ENCODE peak calls at places on chromosomes 12 and 14, in seven cellular contexts. Q is right atrium auricular region, O is IMR-90, M is endothelial cell of umbilical vein, L is esophagus squamous epithelium, B is A549, E is spleen. T is an unnamed sample.

GRCh38 chr12:133081408-133081806 is 684 bp downstream of the ZNF140 start:
- DNase-seq in E (peak; percentile 73), O (no peak), M (no peak), B (no peak), Q (no peak), L (no peak), T (no peak)

GRCh38 chr12:72522411-72522810 is 250.2 kb downstream of the TRHDE start:
- DNase-seq in L (no peak), E (no peak), O (peak; percentile 50), Q (no peak), M (no peak), B (no peak), T (no peak)

GRCh38 chr14:59190372-59190771 is 1.9 kb downstream of the DAAM1 start:
- DNase-seq in M (no peak), L (no peak), Q (no peak), O (no peak), B (peak; percentile 15), E (no peak), T (no peak)

GRCh38 chr14:53151867-53152626 is 1.1 kb downstream of the DDHD1 start:
- DNase-seq in O (peak; percentile 35), B (peak; percentile 89), Q (peak; percentile 75), E (peak; percentile 94), M (peak; percentile 64), L (peak; percentile 10), T (peak; percentile 2)

GRCh38 chr12:48810817-48811453 is 7.4 kb upstream of the CACNB3 start:
- DNase-seq in M (peak; percentile 40), E (no peak), L (no peak), Q (no peak), O (peak; percentile 98), B (no peak), T (peak; percentile 48)

GRCh38 chr12:117127933-117128823 is 29.0 kb upstream of the TESC start:
- DNase-seq in M (no peak), L (no peak), O (no peak), E (no peak), B (no peak), Q (no peak), T (no peak)

GRCh38 chr14:99317231-99318090 is 45.5 kb upstream of the BCL11B start:
- DNase-seq in Q (no peak), B (no peak), L (no peak), E (peak; percentile 41), M (no peak), O (no peak), T (no peak)

GRCh38 chr14:20164462-20164861 is 25.8 kb downstream of the OR4N5 start:
- DNase-seq in E (no peak), M (no peak), Q (no peak), L (no peak), B (no peak), O (no peak), T (no peak)

GRCh38 chr12:106022568-106023012 is 116.2 kb downstream of the NUAK1 start:
- DNase-seq in M (peak; percentile 13), O (peak; percentile 80), Q (no peak), B (peak; percentile 26), E (no peak), L (no peak), T (no peak)

GRCh38 chr14:102516531-102517411 is 7.2 kb upstream of the ANKRD9 start:
- DNase-seq in L (no peak), O (no peak), B (peak; percentile 67), M (peak; percentile 42), Q (no peak), E (peak; percentile 93), T (no peak)

GRCh38 chr12:2311001-2311778 is 258.4 kb downstream of the CACNA1C start:
- DNase-seq in O (peak; percentile 80), M (no peak), E (no peak), Q (no peak), B (no peak), L (no peak), T (no peak)

GRCh38 chr12:128971802-128972201 is 118.5 kb downstream of the GLT1D1 start:
- DNase-seq in E (no peak), O (no peak), Q (no peak), B (no peak), M (no peak), L (no peak), T (no peak)

GRCh38 chr14:99574099-99574880 is 29.7 kb downstream of the CCDC85C start:
- DNase-seq in B (no peak), O (peak; percentile 78), Q (no peak), M (no peak), L (no peak), E (no peak), T (peak; percentile 72)

GRCh38 chr14:105907276-105907675 is 380.9 kb downstream of the TMEM121 start:
- DNase-seq in B (no peak), M (no peak), L (no peak), O (no peak), Q (no peak), E (no peak), T (no peak)

GRCh38 chr12:129607293-129607692 is 296.5 kb downstream of the TMEM132D start:
- DNase-seq in E (no peak), Q (no peak), B (no peak), L (no peak), M (no peak), O (no peak), T (no peak)

GRCh38 chr12:67280572-67280971 is 11.4 kb downstream of the CAND1 start:
- DNase-seq in E (no peak), B (no peak), M (no peak), Q (no peak), O (no peak), L (no peak), T (no peak)

GRCh38 chr14:65916055-65916454 is 503.5 kb downstream of the FUT8 start:
- DNase-seq in E (no peak), O (no peak), B (no peak), Q (no peak), M (no peak), L (no peak), T (no peak)

GRCh38 chr14:100025111-100025510 is 40.1 kb upstream of the EVL start:
- DNase-seq in M (peak; percentile 35), Q (no peak), E (no peak), L (no peak), O (peak; percentile 55), B (peak; percentile 49), T (no peak)

GRCh38 chr14:44165286-44165685 is 341.8 kb downstream of the FSCB start:
- DNase-seq in B (no peak), E (no peak), L (no peak), M (no peak), O (no peak), Q (no peak), T (no peak)

GRCh38 chr14:101948666-101949205 is 15.6 kb upstream of the DYNC1H1 start:
- DNase-seq in O (no peak), E (peak; percentile 92), B (no peak), L (no peak), Q (no peak), M (no peak), T (no peak)

GRCh38 chr14:100432652-100433427 is 109.7 kb downstream of the SLC25A47 start:
- DNase-seq in L (no peak), Q (no peak), B (no peak), E (no peak), M (no peak), O (no peak), T (no peak)

GRCh38 chr14:105168496-105168978 is at the start of gene JAG2:
- DNase-seq in Q (no peak), O (no peak), M (peak; percentile 33), E (no peak), B (peak; percentile 69), L (no peak), T (no peak)

GRCh38 chr12:6821271-6821673 is 349 bp upstream of the GPR162 start:
- DNase-seq in E (no peak), Q (peak; percentile 89), O (peak; percentile 80), B (peak; percentile 29), L (no peak), M (peak; percentile 83), T (no peak)

GRCh38 chr12:14993537-14994266 is 20.9 kb downstream of the PDE6H start:
- DNase-seq in M (no peak), Q (no peak), O (peak; percentile 68), L (no peak), E (no peak), B (no peak), T (no peak)

GRCh38 chr14:32933943-32934890 is 4.5 kb upstream of the NPAS3 start:
- DNase-seq in L (no peak), Q (no peak), O (no peak), E (no peak), M (no peak), B (no peak), T (no peak)

DNA sequence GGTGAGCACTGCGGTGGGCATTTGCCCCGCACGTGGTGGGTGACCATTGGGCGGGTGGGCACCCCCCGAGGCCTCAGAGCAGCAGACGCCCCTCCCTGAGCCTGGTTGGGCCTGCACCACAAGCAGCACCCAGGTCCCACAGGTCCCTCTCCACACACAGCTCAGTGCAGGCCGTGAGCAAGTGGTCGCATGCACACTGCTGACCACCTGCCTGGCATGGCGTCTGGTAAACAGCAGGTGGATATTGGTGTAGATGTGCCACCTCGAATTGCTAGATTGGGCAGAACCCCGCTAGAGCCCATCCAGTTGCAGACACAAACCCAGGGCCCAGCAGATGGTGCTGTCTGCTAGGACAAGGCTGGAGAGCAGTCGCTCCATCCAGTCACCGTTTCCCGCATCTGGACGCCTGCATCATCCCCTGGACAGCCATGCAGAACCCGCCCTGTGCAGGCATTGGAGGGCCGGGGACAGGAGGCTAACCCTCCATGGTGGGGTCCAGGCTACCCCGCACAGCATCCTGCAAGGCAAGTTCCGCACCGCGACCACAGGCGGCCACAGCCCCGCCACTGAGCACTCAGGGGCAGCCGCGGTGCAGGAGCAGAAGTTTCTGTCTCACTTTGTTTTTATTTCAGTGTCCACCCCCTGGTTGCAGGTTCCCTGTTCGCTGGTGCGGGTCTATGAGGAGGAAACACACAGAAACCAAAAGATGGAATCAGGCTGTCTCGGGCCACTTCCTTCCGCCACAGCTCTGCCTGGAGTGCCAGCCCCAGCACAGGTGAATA is 45.6 kb upstream of the RIMBP2 start:
- DNase-seq in E (peak; percentile 79), B (peak; percentile 82), O (peak; percentile 41), L (no peak), Q (no peak), M (no peak), T (no peak)
- H3K4me3 ChIP-seq in E (no peak overlapping the region), B (no peak overlapping the region), O (no peak overlapping the region), L (no peak overlapping the region), Q (no peak overlapping the region), M (no peak overlapping the region), T (no peak overlapping the region)

DNA sequence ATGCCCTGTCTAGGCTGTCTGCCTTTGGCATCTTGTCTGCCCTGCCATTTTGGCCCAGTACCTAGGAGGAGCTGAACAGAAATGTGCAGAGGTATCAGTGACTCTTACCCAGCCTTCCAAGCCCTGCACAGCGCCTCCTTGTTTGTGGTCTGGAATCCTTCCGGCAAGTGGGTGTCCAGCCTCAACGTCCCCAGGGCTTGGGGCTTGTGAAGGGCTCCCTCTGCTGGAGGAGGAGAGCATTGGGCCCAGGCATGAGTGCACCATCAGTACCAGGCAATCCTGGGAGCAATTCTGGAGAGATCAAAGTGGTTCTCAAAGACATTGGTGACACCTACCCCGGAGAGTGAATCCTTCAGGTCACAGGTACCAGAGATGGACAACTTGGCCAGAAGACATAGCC is 2.4 kb upstream of the TCL1B start:
- DNase-seq in L (no peak), Q (no peak), B (peak; percentile 25), E (no peak), M (no peak), O (no peak), T (no peak)
- TF ChIP-seq CTCF in L (peak; percentile 36), Q (no peak), B (peak; percentile 33), E (peak; percentile 49), M (peak; percentile 37), O (peak; percentile 16), T (peak; percentile 26)

GRCh38 chr14:67620217-67620789 is 583 bp downstream of the ARG2 start:
- DNase-seq in M (peak; percentile 31), Q (no peak), L (no peak), O (peak; percentile 7), E (peak; percentile 68), B (peak; percentile 21), T (no peak)
- H3K4me3 ChIP-seq in M (peak overlapping the region; percentile 63), Q (peak overlapping the region; percentile 46), L (peak overlapping the region; percentile 50), O (peak overlapping the region; percentile 47), E (peak overlapping the region; percentile 53), B (peak overlapping the region; percentile 52), T (peak overlapping the region; percentile 72)

GRCh38 chr14:73458219-73458976 is at the start of gene NUMB:
- DNase-seq in Q (peak; percentile 100), M (peak; percentile 100), E (peak; percentile 94), B (peak; percentile 99), L (peak; percentile 94), O (peak; percentile 100), T (peak; percentile 100)
- TF ChIP-seq CTCF in Q (no peak), M (no peak), E (peak; percentile 70), B (no peak), L (no peak), O (no peak), T (no peak)

T was measured in retinal pigment epithelial cell.